ENCODE peak calls at places on chromosomes 7 and 10, in nine cellular contexts. One of them, this sample, is unnamed.

GRCh38 chr10:36499696-36500095 is 625.7 kb upstream of the ANKRD30A start:
- DNase-seq in RPMI7951: peak
- DNase-seq in spleen: no peak
- DNase-seq in LNCaP clone FGC: no peak
- DNase-seq in aorta: no peak
- DNase-seq in stimulated activated CD4-positive, alpha-beta T cell treated with anti-CD3 and anti-CD28 coated beads, Interleukin-4, amount 100 ng/mL, for 1 hour: no peak
- DNase-seq in left cardiac atrium: no peak
- DNase-seq in neural progenitor cell: no peak
- DNase-seq in HEK293T: no peak
- DNase-seq in this sample: no peak

GRCh38 chr10:12350167-12350872 is 973 bp downstream of the CAMK1D start:
- DNase-seq in RPMI7951: no peak
- DNase-seq in spleen: peak
- DNase-seq in LNCaP clone FGC: peak
- DNase-seq in aorta: peak
- DNase-seq in stimulated activated CD4-positive, alpha-beta T cell treated with anti-CD3 and anti-CD28 coated beads, Interleukin-4, amount 100 ng/mL, for 1 hour: peak
- DNase-seq in left cardiac atrium: peak
- DNase-seq in neural progenitor cell: peak
- DNase-seq in HEK293T: peak
- DNase-seq in this sample: peak

GRCh38 chr7:28362812-28363211 is 49.5 kb upstream of the CREB5 start:
- DNase-seq in RPMI7951: peak
- DNase-seq in spleen: no peak
- DNase-seq in LNCaP clone FGC: no peak
- DNase-seq in aorta: no peak
- DNase-seq in stimulated activated CD4-positive, alpha-beta T cell treated with anti-CD3 and anti-CD28 coated beads, Interleukin-4, amount 100 ng/mL, for 1 hour: no peak
- DNase-seq in left cardiac atrium: no peak
- DNase-seq in neural progenitor cell: no peak
- DNase-seq in HEK293T: no peak
- DNase-seq in this sample: no peak

GRCh38 chr7:45890902-45891461 is 2.7 kb downstream of the IGFBP1 start:
- DNase-seq in RPMI7951: peak
- DNase-seq in spleen: no peak
- DNase-seq in LNCaP clone FGC: no peak
- DNase-seq in aorta: no peak
- DNase-seq in stimulated activated CD4-positive, alpha-beta T cell treated with anti-CD3 and anti-CD28 coated beads, Interleukin-4, amount 100 ng/mL, for 1 hour: no peak
- DNase-seq in left cardiac atrium: no peak
- DNase-seq in neural progenitor cell: peak
- DNase-seq in HEK293T: peak
- DNase-seq in this sample: no peak

GRCh38 chr7:122919643-122920181 is 33.5 kb upstream of the CADPS2 start:
- DNase-seq in RPMI7951: no peak
- DNase-seq in spleen: no peak
- DNase-seq in LNCaP clone FGC: peak
- DNase-seq in aorta: no peak
- DNase-seq in stimulated activated CD4-positive, alpha-beta T cell treated with anti-CD3 and anti-CD28 coated beads, Interleukin-4, amount 100 ng/mL, for 1 hour: no peak
- DNase-seq in left cardiac atrium: no peak
- DNase-seq in neural progenitor cell: no peak
- DNase-seq in HEK293T: no peak
- DNase-seq in this sample: no peak

GRCh38 chr10:1123198-1123597 is 67.0 kb downstream of the WDR37 start:
- DNase-seq in RPMI7951: no peak
- DNase-seq in spleen: no peak
- DNase-seq in LNCaP clone FGC: no peak
- DNase-seq in aorta: no peak
- DNase-seq in stimulated activated CD4-positive, alpha-beta T cell treated with anti-CD3 and anti-CD28 coated beads, Interleukin-4, amount 100 ng/mL, for 1 hour: no peak
- DNase-seq in left cardiac atrium: no peak
- DNase-seq in neural progenitor cell: no peak
- DNase-seq in HEK293T: no peak
- DNase-seq in this sample: no peak

GRCh38 chr10:14356921-14357320 is 26.2 kb upstream of the FRMD4A start:
- DNase-seq in RPMI7951: peak
- DNase-seq in spleen: no peak
- DNase-seq in LNCaP clone FGC: no peak
- DNase-seq in aorta: no peak
- DNase-seq in stimulated activated CD4-positive, alpha-beta T cell treated with anti-CD3 and anti-CD28 coated beads, Interleukin-4, amount 100 ng/mL, for 1 hour: no peak
- DNase-seq in left cardiac atrium: no peak
- DNase-seq in neural progenitor cell: no peak
- DNase-seq in HEK293T: no peak
- DNase-seq in this sample: no peak

GRCh38 chr10:115659616-115660015 is 566.5 kb downstream of the ATRNL1 start:
- DNase-seq in RPMI7951: no peak
- DNase-seq in spleen: no peak
- DNase-seq in LNCaP clone FGC: no peak
- DNase-seq in aorta: no peak
- DNase-seq in stimulated activated CD4-positive, alpha-beta T cell treated with anti-CD3 and anti-CD28 coated beads, Interleukin-4, amount 100 ng/mL, for 1 hour: no peak
- DNase-seq in left cardiac atrium: no peak
- DNase-seq in neural progenitor cell: no peak
- DNase-seq in HEK293T: no peak
- DNase-seq in this sample: no peak

GRCh38 chr7:1024331-1024761 is 20.0 kb upstream of the GPR146 start:
- DNase-seq in RPMI7951: no peak
- DNase-seq in spleen: peak
- DNase-seq in LNCaP clone FGC: no peak
- DNase-seq in aorta: no peak
- DNase-seq in stimulated activated CD4-positive, alpha-beta T cell treated with anti-CD3 and anti-CD28 coated beads, Interleukin-4, amount 100 ng/mL, for 1 hour: no peak
- DNase-seq in left cardiac atrium: no peak
- DNase-seq in neural progenitor cell: no peak
- DNase-seq in HEK293T: no peak
- DNase-seq in this sample: no peak

GRCh38 chr10:118408145-118408544 is 66.0 kb upstream of the FAM204A start:
- DNase-seq in RPMI7951: no peak
- DNase-seq in spleen: no peak
- DNase-seq in LNCaP clone FGC: no peak
- DNase-seq in aorta: no peak
- DNase-seq in stimulated activated CD4-positive, alpha-beta T cell treated with anti-CD3 and anti-CD28 coated beads, Interleukin-4, amount 100 ng/mL, for 1 hour: no peak
- DNase-seq in left cardiac atrium: no peak
- DNase-seq in neural progenitor cell: no peak
- DNase-seq in HEK293T: no peak
- DNase-seq in this sample: no peak

GRCh38 chr10:112791447-112791846 is 158.6 kb upstream of the TCF7L2 start:
- DNase-seq in RPMI7951: no peak
- DNase-seq in spleen: no peak
- DNase-seq in LNCaP clone FGC: peak
- DNase-seq in aorta: no peak
- DNase-seq in stimulated activated CD4-positive, alpha-beta T cell treated with anti-CD3 and anti-CD28 coated beads, Interleukin-4, amount 100 ng/mL, for 1 hour: no peak
- DNase-seq in left cardiac atrium: no peak
- DNase-seq in neural progenitor cell: no peak
- DNase-seq in HEK293T: no peak
- DNase-seq in this sample: no peak

GRCh38 chr7:83457022-83457892 is 191.7 kb downstream of the SEMA3E start:
- DNase-seq in RPMI7951: no peak
- DNase-seq in spleen: no peak
- DNase-seq in LNCaP clone FGC: no peak
- DNase-seq in aorta: no peak
- DNase-seq in stimulated activated CD4-positive, alpha-beta T cell treated with anti-CD3 and anti-CD28 coated beads, Interleukin-4, amount 100 ng/mL, for 1 hour: no peak
- DNase-seq in left cardiac atrium: no peak
- DNase-seq in neural progenitor cell: no peak
- DNase-seq in HEK293T: no peak
- DNase-seq in this sample: no peak

GRCh38 chr10:122446668-122447410 is 7.6 kb upstream of the ARMS2 start:
- DNase-seq in RPMI7951: peak
- DNase-seq in spleen: no peak
- DNase-seq in LNCaP clone FGC: no peak
- DNase-seq in aorta: no peak
- DNase-seq in stimulated activated CD4-positive, alpha-beta T cell treated with anti-CD3 and anti-CD28 coated beads, Interleukin-4, amount 100 ng/mL, for 1 hour: no peak
- DNase-seq in left cardiac atrium: no peak
- DNase-seq in neural progenitor cell: no peak
- DNase-seq in HEK293T: peak
- DNase-seq in this sample: no peak

GRCh38 chr7:50508471-50508943 is 56.7 kb downstream of the DDC start:
- DNase-seq in RPMI7951: peak
- DNase-seq in spleen: no peak
- DNase-seq in LNCaP clone FGC: peak
- DNase-seq in aorta: no peak
- DNase-seq in stimulated activated CD4-positive, alpha-beta T cell treated with anti-CD3 and anti-CD28 coated beads, Interleukin-4, amount 100 ng/mL, for 1 hour: no peak
- DNase-seq in left cardiac atrium: no peak
- DNase-seq in neural progenitor cell: no peak
- DNase-seq in HEK293T: no peak
- DNase-seq in this sample: no peak